ENCODE peak calls at places on chromosomes 1 and 21, in seven cellular contexts. D, Y, G, K, L, V and N are unnamed samples.

GRCh38 chr1:75338974-75339483 is 204.8 kb downstream of the LHX8 start:
- DNase-seq in D (no peak), Y (no peak), G (no peak), K (peak; percentile 6), L (no peak), V (no peak), N (no peak)

GRCh38 chr1:205313681-205314308 is 7.8 kb downstream of the NUAK2 start:
- DNase-seq in D (peak; percentile 86), Y (peak; percentile 76), G (peak; percentile 70), K (peak; percentile 67), L (no peak), V (peak; percentile 75), N (peak; percentile 75)

GRCh38 chr1:119732465-119733168 is 20.9 kb downstream of the PHGDH start:
- DNase-seq in D (no peak), Y (no peak), G (no peak), K (no peak), L (no peak), V (no peak), N (no peak)

GRCh38 chr21:45228171-45228641 is 59.5 kb downstream of the POFUT2 start:
- DNase-seq in D (peak; percentile 99), Y (peak; percentile 49), G (no peak), K (peak; percentile 18), L (peak; percentile 98), V (no peak), N (peak; percentile 77)

GRCh38 chr1:181189691-181190361 is 101.3 kb downstream of the IER5 start:
- DNase-seq in D (peak; percentile 29), Y (peak; percentile 63), G (no peak), K (peak; percentile 54), L (peak; percentile 61), V (no peak), N (peak; percentile 55)

GRCh38 chr21:46418265-46418946 is 40.3 kb upstream of the DIP2A start:
- DNase-seq in D (no peak), Y (no peak), G (no peak), K (no peak), L (no peak), V (no peak), N (peak; percentile 51)

GRCh38 chr1:202189012-202189790 is 4.4 kb upstream of the LGR6 start:
- DNase-seq in D (peak; percentile 40), Y (peak; percentile 70), G (peak; percentile 82), K (peak; percentile 33), L (peak; percentile 75), V (peak; percentile 73), N (peak; percentile 84)

GRCh38 chr1:225152061-225152460 is 222.6 kb downstream of the DNAH14 start:
- DNase-seq in D (no peak), Y (no peak), G (no peak), K (no peak), L (no peak), V (no peak), N (no peak)

GRCh38 chr1:13948851-13949490 is 249.0 kb downstream of the PRDM2 start:
- DNase-seq in D (no peak), Y (no peak), G (peak; percentile 78), K (no peak), L (peak; percentile 83), V (no peak), N (no peak)

GRCh38 chr1:35377553-35377952 is 109.0 kb downstream of the ZMYM4 start:
- DNase-seq in D (peak; percentile 68), Y (no peak), G (no peak), K (no peak), L (peak; percentile 69), V (no peak), N (no peak)

GRCh38 chr1:236063919-236064673 is 794 bp downstream of the NID1 start:
- DNase-seq in D (peak; percentile 63), Y (peak; percentile 36), G (peak; percentile 91), K (peak; percentile 67), L (peak; percentile 80), V (peak; percentile 41), N (peak; percentile 85)

GRCh38 chr1:41802532-41803501 is 115.9 kb downstream of the HIVEP3 start:
- DNase-seq in D (no peak), Y (no peak), G (peak; percentile 85), K (no peak), L (peak; percentile 22), V (peak; percentile 75), N (no peak)

GRCh38 chr1:209651148-209651547 is 1.1 kb downstream of the LAMB3 start:
- DNase-seq in D (peak; percentile 56), Y (peak; percentile 82), G (peak; percentile 83), K (peak; percentile 77), L (peak; percentile 91), V (peak; percentile 86), N (peak; percentile 86)

GRCh38 chr1:216600730-216601426 is 122.4 kb downstream of the ESRRG start:
- DNase-seq in D (peak; percentile 78), Y (peak; percentile 81), G (peak; percentile 67), K (peak; percentile 56), L (peak; percentile 87), V (peak; percentile 70), N (peak; percentile 84)

GRCh38 chr21:9763807-9764206 is 757.6 kb upstream of the TPTE start:
- DNase-seq in D (no peak), Y (no peak), G (no peak), K (no peak), L (no peak), V (no peak), N (no peak)
- H3K9me3 ChIP-seq in D (peaks cover 37% of the 10 kb centered on the region), Y (no peaks in the 10 kb centered on the region), G (no peaks in the 10 kb centered on the region), K (peaks cover 39% of the 10 kb centered on the region), L (peaks cover 10% of the 10 kb centered on the region), V (peaks cover 62% of the 10 kb centered on the region), N (peaks cover 1% of the 10 kb centered on the region)

DNA sequence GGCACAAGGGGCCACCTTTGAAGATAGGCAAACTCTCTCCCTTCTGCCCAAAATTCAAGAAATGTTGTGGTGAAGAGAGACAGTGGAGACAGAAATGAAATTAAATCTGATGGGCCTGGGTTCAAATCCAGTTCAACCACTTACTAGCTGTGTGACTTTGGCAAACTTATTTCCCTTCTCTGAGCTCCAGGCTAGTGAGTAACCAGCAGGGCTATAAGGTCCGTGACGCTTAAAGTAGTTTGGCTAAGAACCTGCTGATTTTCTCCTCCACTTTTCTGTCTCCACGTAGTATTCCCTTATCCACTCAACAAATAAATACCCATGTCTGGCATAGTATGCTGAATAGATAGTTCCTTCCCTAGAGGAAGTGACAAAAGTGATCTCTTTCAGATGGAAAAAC is 1.9 kb downstream of the SLC2A1 start:
- DNase-seq in D (no peak), Y (no peak), G (no peak), K (no peak), L (no peak), V (no peak), N (no peak)
- H3K4me3 ChIP-seq in D (peak overlapping the region; percentile 91), Y (peak overlapping the region; percentile 86), G (peak overlapping the region; percentile 95), K (no peak overlapping the region), L (peak overlapping the region; percentile 80), V (no peak overlapping the region), N (no peak overlapping the region)

GRCh38 chr1:29707796-29708195 is 471.5 kb downstream of the PTPRU start:
- DNase-seq in D (no peak), Y (no peak), G (no peak), K (no peak), L (no peak), V (no peak), N (no peak)
- H3K27ac ChIP-seq in D (peak overlapping the region; percentile 73), Y (peak overlapping the region; percentile 93), G (no peak overlapping the region), K (peak overlapping the region; percentile 95), L (peak overlapping the region; percentile 86), V (no peak overlapping the region), N (no peak overlapping the region)

GRCh38 chr1:238135708-238136107 is 245.0 kb upstream of the ZP4 start:
- DNase-seq in D (no peak), Y (no peak), G (no peak), K (no peak), L (no peak), V (no peak), N (no peak)
- H3K9me3 ChIP-seq in D (peaks cover 13% of the 10 kb centered on the region), Y (no peaks in the 10 kb centered on the region), G (no peaks in the 10 kb centered on the region), K (peaks cover 5% of the 10 kb centered on the region), L (no peaks in the 10 kb centered on the region), V (peaks cover 2% of the 10 kb centered on the region), N (no peaks in the 10 kb centered on the region)

GRCh38 chr1:157819886-157820285 is at the start of gene FCRL1:
- DNase-seq in D (no peak), Y (no peak), G (no peak), K (no peak), L (no peak), V (no peak), N (no peak)

GRCh38 chr1:157820299-157820698 is 379 bp upstream of the FCRL1 start:
- DNase-seq in D (no peak), Y (no peak), G (no peak), K (no peak), L (no peak), V (no peak), N (no peak)

GRCh38 chr1:157813269-157813668 is 6.7 kb downstream of the FCRL1 start:
- DNase-seq in D (no peak), Y (no peak), G (no peak), K (no peak), L (no peak), V (no peak), N (no peak)

GRCh38 chr1:157819215-157819614 is 705 bp downstream of the FCRL1 start:
- DNase-seq in D (no peak), Y (no peak), G (no peak), K (no peak), L (no peak), V (no peak), N (no peak)
- H3K4me3 ChIP-seq in D (no peak overlapping the region), Y (no peak overlapping the region), G (no peak overlapping the region), K (no peak overlapping the region), L (no peak overlapping the region), V (no peak overlapping the region), N (no peak overlapping the region)

DNA sequence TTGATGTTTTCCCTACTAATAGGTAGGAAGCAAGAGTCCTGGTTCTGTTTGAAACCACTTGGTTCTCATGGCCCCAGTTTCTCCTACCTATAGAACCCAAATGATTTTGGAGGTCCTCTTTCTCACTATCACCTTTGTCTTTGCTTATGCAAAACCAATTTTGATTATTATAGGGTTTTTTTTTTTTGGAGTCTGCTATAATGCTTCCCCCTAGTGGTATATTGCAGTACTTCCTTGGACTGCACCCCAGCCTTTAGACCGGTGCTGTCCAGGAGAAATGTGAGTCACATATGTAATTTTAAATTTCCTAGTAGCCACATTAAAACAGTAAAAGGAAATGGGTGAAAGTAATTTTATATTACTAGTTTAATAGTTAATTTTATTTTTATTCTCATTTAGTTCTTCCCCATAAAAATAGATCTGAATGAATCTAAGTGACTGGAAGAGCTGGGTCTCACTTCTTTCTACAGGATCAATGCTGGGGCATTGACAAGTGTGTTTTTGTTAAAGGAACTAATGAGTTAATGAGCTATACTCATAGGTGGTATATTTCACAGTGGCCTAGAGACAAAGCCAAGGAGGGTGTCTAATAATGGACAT is 10.6 kb downstream of the FCMR start:
- DNase-seq in D (peak; percentile 78), Y (peak; percentile 61), G (peak; percentile 15), K (peak; percentile 59), L (peak; percentile 81), V (no peak), N (no peak)
- H3K27ac ChIP-seq in D (no peak overlapping the region), Y (no peak overlapping the region), G (no peak overlapping the region), K (no peak overlapping the region), L (no peak overlapping the region), V (no peak overlapping the region), N (no peak overlapping the region)

DNA sequence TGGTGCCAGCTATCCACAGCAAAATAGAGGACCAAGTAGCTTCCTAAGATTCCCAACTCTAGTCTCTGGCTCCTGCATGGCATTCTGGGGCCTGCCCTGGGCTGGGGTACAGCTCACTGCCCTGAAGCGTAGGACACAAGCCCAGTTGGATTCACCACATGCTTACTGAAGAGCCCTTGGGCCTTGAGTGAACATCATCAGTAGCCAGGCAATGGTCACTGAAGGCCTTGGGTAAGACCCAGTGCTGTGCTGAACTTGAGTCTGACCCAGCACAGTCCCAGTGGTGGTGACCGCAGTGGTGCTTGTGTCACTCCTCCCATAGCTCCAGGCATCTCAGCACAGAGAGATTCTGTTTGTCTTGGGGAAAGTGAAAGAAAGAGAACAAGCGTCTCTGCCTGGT is 7.7 kb upstream of the LCE3A start:
- DNase-seq in D (no peak), Y (no peak), G (no peak), K (no peak), L (no peak), V (no peak), N (no peak)
- H3K9me3 ChIP-seq in D (peaks cover 2% of the 10 kb centered on the region), Y (no peaks in the 10 kb centered on the region), G (no peaks in the 10 kb centered on the region), K (peaks cover 2% of the 10 kb centered on the region), L (no peaks in the 10 kb centered on the region), V (no peaks in the 10 kb centered on the region), N (peaks cover 7% of the 10 kb centered on the region)

GRCh38 chr1:6414881-6415280 is 4.8 kb downstream of the HES2 start:
- DNase-seq in D (no peak), Y (no peak), G (no peak), K (no peak), L (no peak), V (no peak), N (no peak)
- H3K4me3 ChIP-seq in D (no peak overlapping the region), Y (no peak overlapping the region), G (no peak overlapping the region), K (no peak overlapping the region), L (no peak overlapping the region), V (no peak overlapping the region), N (no peak overlapping the region)